ENCODE peak calls at places on chromosomes 12 and 14, in six cellular contexts. U is A549, V is OCI-LY7, S is tibial artery, Z is upper lobe of left lung, L is type B pancreatic cell. D is an unnamed sample.
A peak's percentile ranks its signal among the peaks of the same experiment; 100 is the strongest.

GRCh38 chr12:78931466-78931990 is 67.0 kb downstream of the SYT1 start:
- DNase-seq in U (no peak), V (no peak), S (no peak), Z (no peak), L (no peak), D (no peak)

GRCh38 chr14:55581011-55581806 is 1.2 kb downstream of the KTN1 start:
- DNase-seq in U (peak; percentile 44), V (peak; percentile 61), S (no peak), Z (peak; percentile 52), L (peak; percentile 73), D (no peak)

GRCh38 chr14:20455355-20456300 is 602 bp downstream of the APEX1 start:
- DNase-seq in U (no peak), V (peak; percentile 27), S (no peak), Z (peak; percentile 63), L (no peak), D (peak; percentile 80)

GRCh38 chr12:121789800-121790748 is 3.4 kb downstream of the RHOF start:
- DNase-seq in U (no peak), V (peak; percentile 93), S (no peak), Z (peak; percentile 92), L (no peak), D (no peak)

GRCh38 chr14:54738009-54738408 is 164.6 kb downstream of the GCH1 start:
- DNase-seq in U (no peak), V (no peak), S (no peak), Z (no peak), L (no peak), D (no peak)

GRCh38 chr14:24143511-24143910 is 2.1 kb upstream of the EMC9 start:
- DNase-seq in U (no peak), V (no peak), S (no peak), Z (no peak), L (no peak), D (no peak)

GRCh38 chr14:72737560-72737943 is 156.3 kb downstream of the DPF3 start:
- DNase-seq in U (no peak), V (no peak), S (peak; percentile 5), Z (no peak), L (no peak), D (no peak)

GRCh38 chr12:32483499-32483898 is 84.1 kb downstream of the FGD4 start:
- DNase-seq in U (no peak), V (peak; percentile 69), S (no peak), Z (peak; percentile 51), L (no peak), D (no peak)

GRCh38 chr14:86799244-86799647 is 1193.7 kb downstream of the GALC start:
- DNase-seq in U (peak; percentile 1), V (no peak), S (no peak), Z (no peak), L (no peak), D (peak; percentile 56)

DNA sequence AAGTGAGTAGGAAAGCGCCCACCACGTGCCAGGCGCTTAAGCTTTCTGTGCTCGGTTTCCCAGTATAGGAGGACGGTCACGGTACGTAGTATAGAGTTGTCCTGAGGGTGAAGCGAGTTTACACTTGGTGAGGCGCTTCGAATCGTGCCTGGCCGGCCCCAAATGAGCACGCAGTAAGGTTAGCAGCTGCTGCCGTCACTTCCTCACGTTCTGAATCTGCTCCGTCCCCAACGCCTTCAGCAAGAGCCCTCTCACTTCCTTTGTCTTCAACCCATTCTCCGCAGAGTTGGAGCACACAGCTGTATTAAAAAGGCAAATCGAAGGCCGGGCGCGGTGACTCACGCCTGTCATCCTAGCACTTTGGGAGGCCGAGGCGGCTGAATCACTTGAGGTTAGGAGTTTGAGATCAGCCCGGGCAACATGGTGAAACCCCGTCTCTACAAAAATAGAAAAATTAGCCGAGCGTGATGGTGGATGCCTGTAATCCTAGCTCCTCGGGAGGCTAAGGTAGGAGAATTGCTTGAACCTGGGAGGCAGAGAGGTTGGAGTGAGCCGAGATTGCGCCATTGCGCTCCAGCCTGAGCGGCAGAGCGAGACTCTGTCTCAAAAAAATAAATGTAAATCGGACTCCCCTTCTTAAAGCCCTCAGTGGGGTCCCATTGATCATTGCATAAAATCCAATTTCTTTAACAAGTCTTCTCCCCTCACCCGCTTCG is 725 bp downstream of the TDP1 start:
- DNase-seq in U (peak; percentile 48), V (peak; percentile 85), S (peak; percentile 78), Z (peak; percentile 69), L (no peak), D (no peak)
- TF ChIP-seq CTCF in U (no peak), V (peak; percentile 29), S (no peak), Z (no peak), L (no peak), D (no peak)

GRCh38 chr14:52021971-52022600 is 32.7 kb downstream of the RTRAF start:
- DNase-seq in U (no peak), V (no peak), S (no peak), Z (no peak), L (no peak), D (no peak)

GRCh38 chr14:52020866-52021717 is 31.7 kb downstream of the RTRAF start:
- DNase-seq in U (no peak), V (no peak), S (no peak), Z (no peak), L (no peak), D (no peak)

GRCh38 chr14:52018252-52018651 is 28.9 kb downstream of the RTRAF start:
- DNase-seq in U (no peak), V (no peak), S (no peak), Z (no peak), L (no peak), D (no peak)

GRCh38 chr14:52020315-52020714 is 31.0 kb downstream of the RTRAF start:
- DNase-seq in U (no peak), V (no peak), S (no peak), Z (no peak), L (no peak), D (no peak)

GRCh38 chr14:52018970-52019369 is 29.6 kb downstream of the RTRAF start:
- DNase-seq in U (no peak), V (no peak), S (no peak), Z (no peak), L (no peak), D (no peak)
- TF ChIP-seq CTCF in U (no peak), V (no peak), S (no peak), Z (no peak), L (no peak), D (no peak)

GRCh38 chr14:97179573-97179972 is 382.4 kb downstream of the VRK1 start:
- DNase-seq in U (no peak), V (no peak), S (no peak), Z (no peak), L (no peak), D (no peak)

GRCh38 chr14:97177635-97178034 is 380.5 kb downstream of the VRK1 start:
- DNase-seq in U (no peak), V (no peak), S (no peak), Z (no peak), L (no peak), D (no peak)

GRCh38 chr14:97178781-97179180 is 381.6 kb downstream of the VRK1 start:
- DNase-seq in U (no peak), V (no peak), S (no peak), Z (no peak), L (no peak), D (no peak)

GRCh38 chr14:97177016-97177415 is 379.8 kb downstream of the VRK1 start:
- DNase-seq in U (peak; percentile 58), V (peak; percentile 21), S (no peak), Z (no peak), L (no peak), D (no peak)

DNA sequence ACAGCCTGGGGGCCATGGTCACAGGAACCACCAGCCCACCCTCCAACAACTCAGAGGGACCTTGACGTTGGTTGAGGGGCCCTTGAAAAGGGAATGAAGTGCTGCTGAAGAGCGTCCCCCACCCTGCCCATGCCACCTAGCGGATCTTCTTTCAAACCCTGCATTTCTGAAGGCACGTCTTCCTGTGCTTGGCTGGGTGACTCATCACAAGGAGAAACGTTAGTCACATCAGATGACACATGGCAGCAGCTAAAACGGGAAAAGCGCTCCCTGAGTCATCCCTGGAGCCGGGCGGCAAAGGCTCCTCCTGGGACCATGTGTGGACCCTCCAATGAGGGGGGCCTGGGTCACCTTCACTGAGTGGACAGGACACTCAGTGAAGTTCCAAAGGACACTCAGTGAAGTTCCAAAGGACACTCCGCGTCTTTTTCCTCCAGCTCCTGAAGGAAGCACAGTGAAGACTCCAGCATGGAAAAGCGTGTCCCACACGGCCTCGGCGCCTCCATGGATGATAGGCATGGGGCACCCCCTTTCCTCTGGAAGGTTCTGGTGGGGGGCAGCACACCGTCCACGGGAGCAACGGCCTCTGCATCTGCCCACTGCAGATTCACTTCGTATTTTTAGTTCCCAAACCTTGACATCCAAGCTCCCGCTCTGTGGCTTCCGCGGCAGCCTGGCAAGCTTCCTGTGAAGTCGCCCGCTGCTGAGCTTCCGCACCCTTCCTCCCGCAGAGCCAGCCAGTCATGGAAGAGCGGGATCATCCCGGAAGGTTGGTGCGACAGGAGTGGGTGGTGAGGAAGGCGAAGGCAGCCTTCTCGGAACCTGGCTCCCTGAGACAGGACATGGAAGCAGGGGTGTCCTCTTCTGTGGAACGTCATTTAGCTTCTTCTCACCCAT is 383.4 kb downstream of the VRK1 start:
- DNase-seq in U (peak; percentile 76), V (no peak), S (no peak), Z (no peak), L (no peak), D (peak; percentile 39)
- TF ChIP-seq CTCF in U (peak; percentile 39), V (no peak), S (no peak), Z (no peak), L (no peak), D (peak; percentile 37)

DNA sequence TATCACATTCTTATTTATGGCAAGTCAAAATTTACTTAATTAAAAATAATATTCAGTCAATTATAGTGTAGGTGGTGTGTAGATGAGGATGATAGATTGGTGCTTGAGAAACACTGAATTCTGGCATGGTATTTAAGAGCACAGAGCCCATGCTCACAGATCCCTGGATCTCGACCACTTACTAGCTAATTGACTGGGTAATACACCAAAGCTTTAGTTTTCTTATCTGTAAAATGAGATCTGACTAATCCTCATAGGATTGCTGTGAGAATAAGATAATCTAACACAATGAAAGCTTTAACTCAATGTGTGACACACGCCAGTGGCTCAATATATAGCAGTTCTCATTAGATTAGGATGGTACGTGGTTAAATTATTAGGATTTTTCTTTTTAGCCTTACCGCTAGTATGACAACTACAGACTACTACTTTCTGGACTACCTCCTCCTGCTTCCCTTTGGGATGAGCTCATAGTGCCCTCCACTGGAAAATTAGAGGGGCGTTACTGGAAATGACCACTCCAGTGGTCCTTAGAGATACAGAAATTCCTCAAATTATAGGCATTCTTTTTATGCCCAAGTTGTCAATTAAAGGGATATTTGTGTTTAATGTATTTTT is 482.8 kb upstream of the TBX3 start:
- DNase-seq in U (peak; percentile 20), V (no peak), S (no peak), Z (no peak), L (no peak), D (peak; percentile 29)
- TF ChIP-seq CTCF in U (no peak), V (peak; percentile 26), S (no peak), Z (no peak), L (no peak), D (no peak)

D was measured in retinal pigment epithelial cell.